ENCODE peak calls at places on chromosomes 5 and 9, in eight cellular contexts. One of them, this sample, is unnamed.

GRCh38 chr9:6915635-6916034 is 157.9 kb downstream of the KDM4C start:
- DNase-seq in esophagus muscularis mucosa: no peak
- DNase-seq in transverse colon: no peak
- DNase-seq in sigmoid colon: no peak
- DNase-seq in uterus: no peak
- DNase-seq in right lobe of liver: no peak
- DNase-seq in heart left ventricle: no peak
- DNase-seq in esophagus squamous epithelium: no peak
- DNase-seq in this sample: no peak

GRCh38 chr5:82106207-82106606 is 134.4 kb downstream of the ATG10 start:
- DNase-seq in uterus: no peak
- DNase-seq in esophagus muscularis mucosa: no peak
- DNase-seq in right lobe of liver: no peak
- DNase-seq in heart left ventricle: no peak
- DNase-seq in transverse colon: no peak
- DNase-seq in sigmoid colon: no peak
- DNase-seq in esophagus squamous epithelium: no peak
- DNase-seq in this sample: no peak

GRCh38 chr5:169577966-169578365 is 5.6 kb upstream of the SPDL1 start:
- DNase-seq in sigmoid colon: no peak
- DNase-seq in transverse colon: no peak
- DNase-seq in esophagus squamous epithelium: no peak
- DNase-seq in uterus: no peak
- DNase-seq in heart left ventricle: no peak
- DNase-seq in esophagus muscularis mucosa: no peak
- DNase-seq in right lobe of liver: no peak
- DNase-seq in this sample: no peak

GRCh38 chr9:92414566-92414965 is 9.7 kb downstream of the OMD start:
- DNase-seq in esophagus muscularis mucosa: no peak
- DNase-seq in right lobe of liver: no peak
- DNase-seq in sigmoid colon: no peak
- DNase-seq in esophagus squamous epithelium: no peak
- DNase-seq in uterus: no peak
- DNase-seq in heart left ventricle: no peak
- DNase-seq in transverse colon: no peak
- DNase-seq in this sample: no peak

GRCh38 chr9:133726401-133727276 is 11.5 kb downstream of the SARDH start:
- DNase-seq in sigmoid colon: peak
- DNase-seq in heart left ventricle: peak
- DNase-seq in uterus: peak
- DNase-seq in transverse colon: peak
- DNase-seq in esophagus muscularis mucosa: no peak
- DNase-seq in esophagus squamous epithelium: no peak
- DNase-seq in right lobe of liver: peak
- DNase-seq in this sample: peak

GRCh38 chr9:11457809-11458785 is 845.3 kb upstream of the PTPRD start:
- DNase-seq in heart left ventricle: no peak
- DNase-seq in uterus: no peak
- DNase-seq in transverse colon: no peak
- DNase-seq in sigmoid colon: no peak
- DNase-seq in esophagus squamous epithelium: no peak
- DNase-seq in right lobe of liver: no peak
- DNase-seq in esophagus muscularis mucosa: no peak
- DNase-seq in this sample: no peak

GRCh38 chr5:178273665-178274541 is 41.3 kb upstream of the PHYKPL start:
- DNase-seq in esophagus muscularis mucosa: no peak
- DNase-seq in transverse colon: no peak
- DNase-seq in right lobe of liver: no peak
- DNase-seq in esophagus squamous epithelium: no peak
- DNase-seq in heart left ventricle: no peak
- DNase-seq in uterus: no peak
- DNase-seq in sigmoid colon: no peak
- DNase-seq in this sample: no peak

GRCh38 chr9:113857875-113858274 is 18.2 kb upstream of the ZNF618 start:
- DNase-seq in esophagus squamous epithelium: no peak
- DNase-seq in right lobe of liver: no peak
- DNase-seq in sigmoid colon: no peak
- DNase-seq in heart left ventricle: peak
- DNase-seq in transverse colon: peak
- DNase-seq in esophagus muscularis mucosa: peak
- DNase-seq in uterus: no peak
- DNase-seq in this sample: no peak

GRCh38 chr5:177132504-177133118 is 962 bp upstream of the NSD1 start:
- DNase-seq in heart left ventricle: peak
- DNase-seq in esophagus muscularis mucosa: no peak
- DNase-seq in uterus: no peak
- DNase-seq in right lobe of liver: no peak
- DNase-seq in transverse colon: no peak
- DNase-seq in sigmoid colon: peak
- DNase-seq in esophagus squamous epithelium: no peak
- DNase-seq in this sample: no peak

GRCh38 chr9:114235113-114235589 is 79.8 kb downstream of the COL27A1 start:
- DNase-seq in transverse colon: no peak
- DNase-seq in right lobe of liver: no peak
- DNase-seq in heart left ventricle: no peak
- DNase-seq in uterus: peak
- DNase-seq in esophagus muscularis mucosa: no peak
- DNase-seq in esophagus squamous epithelium: no peak
- DNase-seq in sigmoid colon: no peak
- DNase-seq in this sample: no peak

GRCh38 chr5:75335952-75336624 is 932 bp upstream of the HMGCR start:
- DNase-seq in right lobe of liver: no peak
- DNase-seq in esophagus squamous epithelium: no peak
- DNase-seq in sigmoid colon: peak
- DNase-seq in heart left ventricle: no peak
- DNase-seq in transverse colon: peak
- DNase-seq in esophagus muscularis mucosa: no peak
- DNase-seq in uterus: no peak
- DNase-seq in this sample: no peak

GRCh38 chr5:98458004-98458403 is 315.5 kb upstream of the RGMB start:
- DNase-seq in heart left ventricle: no peak
- DNase-seq in esophagus muscularis mucosa: no peak
- DNase-seq in uterus: no peak
- DNase-seq in sigmoid colon: no peak
- DNase-seq in right lobe of liver: no peak
- DNase-seq in esophagus squamous epithelium: no peak
- DNase-seq in transverse colon: no peak
- DNase-seq in this sample: no peak

DNA sequence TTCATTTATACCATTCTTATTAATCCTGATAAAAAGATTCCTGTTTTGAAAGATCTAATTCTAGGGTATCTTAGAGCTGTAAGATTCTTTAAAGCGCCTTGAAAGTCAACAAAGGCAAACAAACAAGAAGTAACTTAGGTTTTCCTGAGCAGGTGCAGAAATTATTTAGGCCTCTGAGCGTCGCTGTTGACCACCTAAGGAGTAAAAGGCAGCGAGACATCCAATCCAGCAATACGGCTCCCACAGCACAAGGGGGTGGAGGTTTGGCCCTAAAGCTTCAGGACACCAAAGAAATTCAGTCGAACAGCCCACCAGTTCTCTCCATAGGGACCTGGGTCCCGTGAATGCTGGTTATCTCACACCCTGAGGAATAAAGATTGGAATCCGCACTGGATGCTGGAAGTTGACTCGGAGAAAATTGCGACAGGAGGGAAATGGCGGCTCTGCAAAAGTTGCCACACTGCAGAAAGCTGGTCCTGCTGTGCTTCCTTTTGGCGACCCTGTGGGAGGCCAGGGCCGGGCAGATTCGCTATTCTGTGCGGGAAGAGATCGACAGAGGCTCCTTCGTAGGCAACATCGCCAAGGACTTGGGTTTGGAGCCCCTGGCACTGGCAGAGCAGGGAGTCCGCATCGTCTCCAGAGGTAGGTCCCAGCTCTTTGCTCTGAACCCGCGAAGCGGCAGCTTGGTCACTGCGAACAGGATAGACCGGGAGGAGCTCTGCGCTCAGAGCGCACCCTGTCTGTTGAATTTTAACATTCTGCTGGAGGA is at the start of gene PCDHGA2:
- DNase-seq in heart left ventricle: no peak
- DNase-seq in uterus: no peak
- DNase-seq in esophagus muscularis mucosa: no peak
- DNase-seq in right lobe of liver: no peak
- DNase-seq in transverse colon: no peak
- DNase-seq in esophagus squamous epithelium: no peak
- DNase-seq in sigmoid colon: no peak
- DNase-seq in this sample: no peak
- H3K4me3 ChIP-seq in heart left ventricle: peak
- H3K4me3 ChIP-seq in uterus: peak
- H3K4me3 ChIP-seq in esophagus muscularis mucosa: peak
- H3K4me3 ChIP-seq in right lobe of liver: no peak
- H3K4me3 ChIP-seq in transverse colon: no peak
- H3K4me3 ChIP-seq in esophagus squamous epithelium: no peak
- H3K4me3 ChIP-seq in sigmoid colon: peak
- H3K4me3 ChIP-seq in this sample: peak

GRCh38 chr9:136723989-136724388 is 11.6 kb downstream of the DIPK1B start:
- DNase-seq in uterus: no peak
- DNase-seq in sigmoid colon: no peak
- DNase-seq in esophagus squamous epithelium: no peak
- DNase-seq in heart left ventricle: no peak
- DNase-seq in right lobe of liver: no peak
- DNase-seq in transverse colon: no peak
- DNase-seq in esophagus muscularis mucosa: no peak
- DNase-seq in this sample: no peak

GRCh38 chr9:136724772-136725171 is 12.4 kb downstream of the DIPK1B start:
- DNase-seq in esophagus muscularis mucosa: no peak
- DNase-seq in esophagus squamous epithelium: no peak
- DNase-seq in transverse colon: no peak
- DNase-seq in right lobe of liver: no peak
- DNase-seq in sigmoid colon: no peak
- DNase-seq in uterus: no peak
- DNase-seq in heart left ventricle: no peak
- DNase-seq in this sample: no peak

GRCh38 chr9:136722093-136722968 is 10.0 kb downstream of the DIPK1B start:
- DNase-seq in esophagus squamous epithelium: no peak
- DNase-seq in right lobe of liver: no peak
- DNase-seq in esophagus muscularis mucosa: no peak
- DNase-seq in transverse colon: no peak
- DNase-seq in sigmoid colon: no peak
- DNase-seq in uterus: no peak
- DNase-seq in heart left ventricle: no peak
- DNase-seq in this sample: no peak

GRCh38 chr9:136722969-136723356 is 10.6 kb downstream of the DIPK1B start:
- DNase-seq in sigmoid colon: no peak
- DNase-seq in heart left ventricle: no peak
- DNase-seq in esophagus squamous epithelium: no peak
- DNase-seq in uterus: no peak
- DNase-seq in esophagus muscularis mucosa: no peak
- DNase-seq in transverse colon: no peak
- DNase-seq in right lobe of liver: no peak
- DNase-seq in this sample: no peak

DNA sequence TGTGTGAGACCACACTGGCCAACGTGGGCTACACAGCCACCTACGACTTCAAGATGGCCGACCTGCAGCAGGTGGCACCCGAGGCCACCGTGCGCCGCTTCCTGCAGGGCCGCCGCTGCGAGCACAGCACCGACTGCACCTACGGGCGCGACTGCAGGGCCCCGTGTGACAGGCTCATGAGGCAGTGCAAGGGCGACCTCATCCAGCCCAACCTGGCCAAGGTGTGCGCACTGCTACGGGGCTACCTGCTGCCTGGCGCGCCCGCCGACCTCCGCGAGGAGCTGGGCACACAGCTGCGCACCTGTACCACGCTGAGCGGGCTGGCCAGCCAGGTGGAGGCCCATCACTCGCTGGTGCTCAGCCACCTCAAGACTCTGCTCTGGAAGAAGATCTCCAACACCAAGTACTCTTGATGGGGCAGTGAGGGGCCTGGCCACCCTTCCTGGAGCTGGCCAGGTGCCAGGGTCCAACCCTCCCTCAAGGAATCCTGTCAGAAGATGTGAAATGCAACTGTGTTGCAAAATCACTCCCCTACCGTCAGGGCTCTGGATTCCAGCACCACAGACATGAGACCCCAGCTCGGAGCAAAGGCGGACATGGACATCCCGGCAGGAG is 11.1 kb downstream of the DIPK1B start:
- DNase-seq in uterus: no peak
- DNase-seq in esophagus muscularis mucosa: no peak
- DNase-seq in transverse colon: no peak
- DNase-seq in right lobe of liver: no peak
- DNase-seq in esophagus squamous epithelium: no peak
- DNase-seq in heart left ventricle: no peak
- DNase-seq in sigmoid colon: no peak
- DNase-seq in this sample: no peak
- TF ChIP-seq POLR2A in uterus: no peak
- TF ChIP-seq POLR2A in esophagus muscularis mucosa: no peak
- TF ChIP-seq POLR2A in transverse colon: no peak
- TF ChIP-seq POLR2A in right lobe of liver: no peak
- TF ChIP-seq POLR2A in esophagus squamous epithelium: no peak
- TF ChIP-seq POLR2A in heart left ventricle: no peak
- TF ChIP-seq POLR2A in sigmoid colon: no peak
- TF ChIP-seq POLR2A in this sample: no peak

GRCh38 chr5:10762178-10762775 is 1.2 kb upstream of the DAP start:
- DNase-seq in right lobe of liver: peak
- DNase-seq in transverse colon: peak
- DNase-seq in heart left ventricle: peak
- DNase-seq in uterus: peak
- DNase-seq in esophagus muscularis mucosa: no peak
- DNase-seq in esophagus squamous epithelium: no peak
- DNase-seq in sigmoid colon: peak
- DNase-seq in this sample: peak
- H3K4me3 ChIP-seq in right lobe of liver: no peak
- H3K4me3 ChIP-seq in transverse colon: no peak
- H3K4me3 ChIP-seq in heart left ventricle: no peak
- H3K4me3 ChIP-seq in uterus: no peak
- H3K4me3 ChIP-seq in esophagus muscularis mucosa: peak
- H3K4me3 ChIP-seq in esophagus squamous epithelium: no peak
- H3K4me3 ChIP-seq in sigmoid colon: no peak
- H3K4me3 ChIP-seq in this sample: no peak

GRCh38 chr9:127815512-127816361 is 13.1 kb downstream of the FPGS start:
- DNase-seq in esophagus muscularis mucosa: no peak
- DNase-seq in right lobe of liver: no peak
- DNase-seq in transverse colon: no peak
- DNase-seq in uterus: no peak
- DNase-seq in heart left ventricle: no peak
- DNase-seq in esophagus squamous epithelium: no peak
- DNase-seq in sigmoid colon: no peak
- DNase-seq in this sample: no peak
- TF ChIP-seq POLR2A in esophagus muscularis mucosa: no peak
- TF ChIP-seq POLR2A in right lobe of liver: no peak
- TF ChIP-seq POLR2A in transverse colon: no peak
- TF ChIP-seq POLR2A in uterus: no peak
- TF ChIP-seq POLR2A in heart left ventricle: no peak
- TF ChIP-seq POLR2A in esophagus squamous epithelium: no peak
- TF ChIP-seq POLR2A in sigmoid colon: no peak
- TF ChIP-seq POLR2A in this sample: no peak

GRCh38 chr5:91383027-91383955 is at the start of gene ARRDC3:
- DNase-seq in transverse colon: peak
- DNase-seq in esophagus muscularis mucosa: peak
- DNase-seq in right lobe of liver: peak
- DNase-seq in sigmoid colon: peak
- DNase-seq in uterus: peak
- DNase-seq in esophagus squamous epithelium: peak
- DNase-seq in heart left ventricle: peak
- DNase-seq in this sample: peak
- H3K4me3 ChIP-seq in transverse colon: peak
- H3K4me3 ChIP-seq in esophagus muscularis mucosa: peak
- H3K4me3 ChIP-seq in right lobe of liver: peak
- H3K4me3 ChIP-seq in sigmoid colon: peak
- H3K4me3 ChIP-seq in uterus: peak
- H3K4me3 ChIP-seq in esophagus squamous epithelium: peak
- H3K4me3 ChIP-seq in heart left ventricle: peak
- H3K4me3 ChIP-seq in this sample: peak